ENCODE peak calls at places on chromosomes 13 and 19, in four cellular contexts. L, J, B and I are unnamed samples.

GRCh38 chr13:95233026-95233635 is 68.1 kb downstream of the ABCC4 start:
- DNase-seq in L (no peak), J (no peak), B (no peak), I (no peak)

GRCh38 chr13:64688893-64689677 is 2541.1 kb downstream of the PCDH9 start:
- DNase-seq in L (no peak), J (no peak), B (no peak), I (no peak)

GRCh38 chr13:24348797-24349515 is 39.6 kb downstream of the C1QTNF9 start:
- DNase-seq in L (no peak), J (no peak), B (no peak), I (no peak)

GRCh38 chr13:83449666-83450395 is 432.4 kb downstream of the SLITRK1 start:
- DNase-seq in L (no peak), J (no peak), B (no peak), I (no peak)

GRCh38 chr19:38417544-38418506 is 8.2 kb downstream of the RASGRP4 start:
- DNase-seq in L (peak), J (peak), B (no peak), I (no peak)

GRCh38 chr13:67299072-67299635 is 69.0 kb upstream of the PCDH9 start:
- DNase-seq in L (no peak), J (no peak), B (no peak), I (no peak)

GRCh38 chr13:94157705-94158218 is 321.7 kb downstream of the DCT start:
- DNase-seq in L (no peak), J (no peak), B (no peak), I (no peak)

GRCh38 chr19:14218615-14219330 is 12.8 kb upstream of the ADGRL1 start:
- DNase-seq in L (no peak), J (no peak), B (no peak), I (no peak)

GRCh38 chr13:51715613-51716012 is 88.3 kb downstream of the DHRS12 start:
- DNase-seq in L (no peak), J (no peak), B (no peak), I (no peak)

GRCh38 chr19:6119031-6119430 is 8.7 kb upstream of the RFX2 start:
- DNase-seq in L (no peak), J (no peak), B (no peak), I (no peak)

GRCh38 chr19:40247735-40248262 is 21.3 kb upstream of the CCNP start:
- DNase-seq in L (no peak), J (no peak), B (no peak), I (no peak)

GRCh38 chr13:93080587-93080986 is 146.0 kb upstream of the GPC6 start:
- DNase-seq in L (no peak), J (no peak), B (no peak), I (no peak)

GRCh38 chr19:13376537-13376936 is 129.7 kb downstream of the CACNA1A start:
- DNase-seq in L (no peak), J (no peak), B (no peak), I (no peak)

GRCh38 chr19:34642241-34642640 is 34.7 kb downstream of the SCGB2B2 start:
- DNase-seq in L (no peak), J (no peak), B (no peak), I (no peak)

DNA sequence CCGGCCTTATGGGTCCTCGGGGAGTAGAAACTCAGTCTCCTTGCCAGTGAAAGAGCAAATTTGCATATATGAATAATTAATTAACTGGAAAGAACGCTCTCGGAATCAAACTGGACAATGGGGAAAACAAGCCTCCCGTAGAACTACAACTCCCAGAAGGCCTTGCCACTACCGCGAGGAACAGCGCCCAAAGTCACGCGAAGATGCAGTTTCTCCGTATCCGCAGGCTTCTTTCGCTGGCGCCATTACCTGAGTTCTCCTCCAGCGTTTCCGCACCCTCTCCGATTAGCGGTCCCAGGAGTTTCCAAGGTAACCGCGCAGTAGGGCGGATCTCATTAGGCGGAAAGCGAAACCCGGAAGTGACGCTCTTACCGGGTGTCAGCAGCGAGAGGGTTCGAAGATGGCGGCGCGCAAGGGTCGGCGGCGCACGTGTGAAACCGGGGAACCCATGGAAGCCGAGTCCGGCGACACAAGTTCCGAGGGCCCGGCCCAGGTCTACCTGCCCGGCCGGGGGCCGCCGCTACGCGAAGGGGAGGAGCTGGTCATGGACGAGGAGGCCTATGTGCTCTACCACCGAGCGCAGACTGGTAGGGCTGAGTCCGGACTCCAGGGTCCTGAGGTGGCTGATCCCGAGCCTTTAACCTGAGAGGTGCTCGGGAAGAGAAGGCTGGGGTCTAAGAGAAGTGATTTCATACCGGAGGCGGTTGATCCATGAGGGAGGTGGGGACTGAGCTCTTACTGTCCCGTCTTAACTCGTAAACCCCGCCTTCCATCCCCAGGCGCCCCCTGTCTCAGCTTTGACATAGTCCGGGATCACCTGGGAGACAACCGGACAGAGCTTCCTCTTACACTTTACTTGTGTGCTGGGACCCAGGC is at the start of gene GRWD1:
- DNase-seq in L (peak), J (peak), B (peak), I (peak)
- TF ChIP-seq CTCF in L (no peak), J (peak), B (peak), I (no peak)

DNA sequence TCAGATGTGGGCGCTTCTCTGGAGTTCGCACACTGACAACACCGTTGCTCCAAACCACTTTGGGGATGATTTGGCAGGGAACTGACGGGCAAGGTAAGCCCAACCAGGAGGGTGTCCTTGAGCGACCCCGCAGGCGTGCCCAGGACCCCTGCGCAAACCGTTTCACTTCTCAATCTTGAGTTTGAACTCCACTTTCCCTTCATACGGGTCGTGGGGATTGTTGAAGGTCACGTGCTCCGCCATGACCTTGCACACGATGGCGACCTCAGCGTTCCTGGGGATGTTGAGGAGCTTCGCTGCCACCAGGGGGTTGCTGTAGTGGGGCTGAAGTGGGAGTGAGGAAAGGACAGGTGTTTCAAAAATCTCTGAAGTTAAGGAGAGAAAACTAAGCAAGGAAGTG is 8.8 kb downstream of the ATP4B start:
- DNase-seq in L (no peak), J (peak), B (no peak), I (peak)
- TF ChIP-seq CTCF in L (no peak), J (no peak), B (no peak), I (no peak)

DNA sequence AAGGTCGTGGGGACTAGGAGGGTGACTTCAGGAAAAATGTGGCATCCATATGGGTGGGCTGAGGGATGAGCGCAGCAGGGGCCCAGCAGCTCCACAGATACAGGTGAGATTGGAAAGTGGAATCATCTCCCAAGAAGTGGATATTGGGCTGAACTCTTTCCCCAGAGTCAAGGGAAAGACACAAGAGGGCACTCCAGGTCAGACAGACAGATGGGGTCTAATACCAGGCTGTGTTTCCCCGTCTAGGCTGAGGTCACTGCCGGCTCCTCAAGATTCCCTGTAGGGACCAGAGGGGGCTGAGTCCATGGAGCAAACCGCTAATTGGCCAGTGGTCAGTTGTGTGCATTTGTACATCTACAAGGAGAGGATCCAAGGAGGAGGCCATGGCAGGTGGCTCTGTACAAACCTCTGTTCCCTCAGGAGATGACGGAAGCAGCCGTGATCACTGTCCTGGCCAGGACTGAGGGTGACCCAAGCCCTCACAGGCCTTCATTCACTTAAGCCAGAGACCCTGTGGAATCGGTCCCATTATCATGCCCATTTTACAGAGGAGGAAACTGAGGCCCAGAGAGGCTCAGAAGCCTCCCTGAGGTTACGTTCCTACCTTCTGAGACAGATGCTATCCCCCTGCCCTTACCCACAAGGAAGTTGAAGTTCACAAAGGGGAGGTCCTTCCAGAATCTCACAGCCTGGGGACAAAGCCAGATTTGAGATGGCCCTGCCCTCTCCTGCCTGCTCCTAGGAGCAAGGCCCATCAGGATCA is 14.9 kb upstream of the IGLON5 start:
- DNase-seq in L (no peak), J (no peak), B (no peak), I (no peak)
- TF ChIP-seq CTCF in L (no peak), J (no peak), B (no peak), I (no peak)

DNA sequence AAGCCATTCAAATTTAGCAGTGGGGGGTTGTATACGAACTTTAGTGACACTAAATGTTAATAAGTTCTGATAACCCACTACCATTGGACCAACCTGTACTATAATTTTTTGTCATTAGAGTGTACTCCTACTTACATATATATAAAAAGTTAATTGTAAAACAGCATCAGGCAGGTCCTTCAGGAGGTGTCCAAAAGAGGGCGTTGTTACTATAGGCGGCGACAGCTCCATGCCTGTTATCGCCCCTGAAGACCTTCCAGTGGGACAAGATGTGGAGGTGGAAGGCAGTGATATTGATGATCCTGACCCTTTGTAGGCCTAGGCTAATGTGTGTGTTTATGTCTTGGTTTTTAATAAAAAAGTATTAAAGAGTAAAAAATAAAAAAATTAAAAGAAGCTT is 27.5 kb downstream of the SPRYD7 start:
- DNase-seq in L (no peak), J (no peak), B (no peak), I (no peak)
- TF ChIP-seq CTCF in L (no peak), J (no peak), B (no peak), I (no peak)

DNA sequence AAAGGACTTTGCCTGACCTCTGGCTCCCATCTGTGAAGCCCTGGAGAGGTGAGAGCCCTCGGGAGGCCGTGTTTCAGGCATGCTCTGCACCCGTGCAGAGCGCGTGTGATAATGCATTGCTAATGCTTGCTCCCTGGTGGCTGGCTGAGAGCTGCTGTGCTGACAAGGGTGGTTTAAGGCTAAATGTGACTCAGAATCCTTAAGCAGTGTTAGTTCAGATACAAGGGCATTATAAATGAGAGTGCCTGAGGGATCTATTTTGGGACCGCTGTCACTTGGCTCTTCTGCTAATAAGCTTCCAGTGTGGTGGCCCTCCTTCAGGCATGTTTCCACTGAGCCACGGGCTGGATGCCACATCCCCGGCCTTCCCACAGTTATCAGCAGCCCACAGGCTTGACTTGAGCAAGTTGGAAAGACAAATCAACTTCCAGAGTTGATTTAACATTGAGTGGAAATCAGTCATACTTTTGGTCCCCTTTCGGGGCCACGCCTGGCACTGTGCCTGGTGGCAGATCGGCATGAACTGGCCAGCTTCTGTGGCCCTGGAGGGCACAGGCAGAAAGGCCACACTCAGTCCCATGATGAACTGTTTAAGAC is 17.0 kb downstream of the ALOX5AP start:
- DNase-seq in L (no peak), J (peak), B (no peak), I (no peak)
- TF ChIP-seq CTCF in L (no peak), J (no peak), B (no peak), I (no peak)

DNA sequence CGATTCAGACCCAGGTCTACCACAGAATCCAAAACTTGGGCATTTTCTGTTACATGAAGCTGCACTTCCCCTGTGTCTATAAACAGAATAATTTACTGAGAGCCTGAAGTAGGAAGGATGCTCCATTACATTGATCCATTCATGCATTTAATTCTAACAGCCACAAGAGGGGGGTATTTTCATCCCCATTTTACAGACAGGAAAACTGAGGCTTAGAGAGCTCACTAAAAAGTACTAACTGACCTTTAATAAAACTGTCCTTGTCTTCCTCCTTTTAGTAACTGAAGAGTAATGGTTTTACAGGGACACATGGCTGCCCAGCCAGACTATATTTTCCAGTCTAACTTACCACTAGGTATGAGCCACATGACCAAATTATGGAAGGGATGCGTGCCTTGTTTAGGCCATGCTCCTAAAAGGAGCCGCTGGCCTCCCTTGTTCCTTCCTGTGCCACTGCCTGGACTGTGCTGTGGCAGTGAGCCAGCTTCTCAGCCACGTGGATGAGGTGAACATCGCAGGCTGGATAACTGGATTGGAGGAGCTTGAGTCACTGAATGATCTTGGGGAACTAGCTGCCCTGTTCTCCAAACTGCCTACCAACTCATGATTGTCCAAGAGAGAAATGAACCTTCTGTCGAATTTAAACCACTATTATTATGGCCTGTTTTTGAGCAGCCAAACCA is 108.3 kb downstream of the DOCK9 start:
- DNase-seq in L (peak), J (peak), B (no peak), I (no peak)
- TF ChIP-seq CTCF in L (peak), J (peak), B (no peak), I (no peak)

DNA sequence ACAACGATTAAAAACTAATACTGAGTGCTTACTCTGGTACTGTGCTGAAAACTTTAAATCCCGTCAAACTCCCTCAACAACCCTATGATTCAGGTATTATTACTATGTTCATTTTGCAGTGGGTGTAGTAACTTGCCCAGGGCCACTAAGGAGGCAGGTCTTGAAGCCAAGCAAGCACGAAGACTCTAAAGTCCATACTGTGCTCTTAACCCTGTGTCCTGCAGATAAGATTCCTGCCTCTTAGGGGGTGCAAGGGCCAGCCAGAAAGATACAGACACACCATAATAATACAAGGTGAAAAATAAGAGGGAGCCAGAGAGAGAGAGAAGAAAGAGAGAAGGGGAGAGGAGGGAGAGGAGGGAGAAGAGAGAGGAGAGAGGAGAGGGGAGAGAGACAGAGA is 95.5 kb downstream of the CDADC1 start:
- DNase-seq in L (no peak), J (no peak), B (no peak), I (no peak)
- TF ChIP-seq CTCF in L (no peak), J (no peak), B (no peak), I (no peak)

DNA sequence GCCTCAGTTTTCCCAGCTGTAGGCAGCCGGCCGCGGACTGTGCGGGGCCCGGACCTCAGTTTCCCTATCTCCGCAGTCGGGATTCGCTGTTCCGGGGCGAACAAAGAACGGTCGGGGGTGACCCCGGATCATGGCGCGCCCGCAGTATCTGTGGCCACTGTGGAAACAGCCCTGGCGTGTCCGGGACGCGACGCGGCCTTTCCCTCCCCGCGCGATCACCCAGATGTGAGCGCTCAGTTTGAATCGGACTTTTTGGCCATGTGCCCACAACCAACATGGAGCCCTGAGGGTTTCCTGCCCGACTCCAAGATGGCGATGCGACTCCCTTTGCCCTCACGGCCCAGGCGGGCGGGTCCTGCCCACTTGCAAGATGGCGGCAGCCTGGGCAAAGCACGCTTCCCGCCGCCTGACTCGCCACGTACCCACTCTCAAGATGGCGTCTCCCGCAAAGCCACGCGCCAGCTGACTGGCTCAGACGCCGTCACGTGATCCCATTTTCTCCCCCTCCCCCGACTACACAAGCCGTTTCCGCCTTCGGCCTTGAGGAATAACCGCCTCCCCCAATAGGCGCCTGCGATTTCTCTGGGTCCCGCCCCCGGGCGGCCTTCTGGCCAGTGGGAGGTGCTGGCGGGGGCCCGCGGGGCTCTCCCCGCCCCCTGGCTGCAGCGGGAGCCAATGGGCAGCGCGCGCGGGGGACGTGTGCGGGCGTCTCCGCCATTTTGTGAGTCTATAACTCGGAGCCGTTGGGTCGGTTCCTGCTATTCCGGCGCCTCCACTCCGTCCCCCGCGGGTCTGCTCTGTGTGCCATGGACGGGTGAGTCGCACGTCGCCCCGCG is at the start of gene PTBP1:
- DNase-seq in L (peak), J (peak), B (peak), I (peak)
- TF ChIP-seq CTCF in L (no peak), J (peak), B (no peak), I (peak)

GRCh38 chr19:47389150-47389556 is 30.2 kb downstream of the MEIS3 start:
- DNase-seq in L (no peak), J (no peak), B (no peak), I (no peak)

GRCh38 chr19:47391510-47392223 is 27.7 kb downstream of the MEIS3 start:
- DNase-seq in L (peak), J (peak), B (peak), I (peak)

GRCh38 chr19:47390533-47391488 is 28.5 kb downstream of the MEIS3 start:
- DNase-seq in L (no peak), J (no peak), B (no peak), I (no peak)
- TF ChIP-seq CTCF in L (no peak), J (no peak), B (no peak), I (no peak)